ENCODE peak calls at places on chromosomes 6 and 20, in six cellular contexts. K, I, L, A, P and B are unnamed samples.
A peak's percentile ranks its signal among the peaks of the same experiment; 100 is the strongest.

GRCh38 chr20:35333606-35334005 is 41.4 kb upstream of the FAM83C start:
- DNase-seq in K (no peak), I (no peak), L (no peak), A (no peak), P (no peak), B (no peak)

GRCh38 chr6:144013486-144013909 is 5.4 kb upstream of the PLAGL1 start:
- DNase-seq in K (peak; percentile 81), I (peak; percentile 88), L (peak; percentile 83), A (peak; percentile 73), P (peak; percentile 52), B (peak; percentile 85)

GRCh38 chr6:18323935-18324707 is 59.8 kb upstream of the DEK start:
- DNase-seq in K (peak; percentile 54), I (no peak), L (peak; percentile 57), A (peak; percentile 37), P (peak; percentile 74), B (peak; percentile 81)

GRCh38 chr6:18501313-18502013 is 114.3 kb downstream of the RNF144B start:
- DNase-seq in K (no peak), I (peak; percentile 89), L (peak; percentile 55), A (peak; percentile 60), P (no peak), B (peak; percentile 20)

GRCh38 chr20:3614509-3614908 is 48.7 kb downstream of the GFRA4 start:
- DNase-seq in K (no peak), I (no peak), L (no peak), A (no peak), P (no peak), B (no peak)

GRCh38 chr20:1341561-1342265 is 12.8 kb upstream of the SDCBP2 start:
- DNase-seq in K (no peak), I (no peak), L (peak; percentile 75), A (peak; percentile 58), P (no peak), B (no peak)

GRCh38 chr6:63923139-63923739 is 287.6 kb downstream of the PHF3 start:
- DNase-seq in K (peak; percentile 52), I (no peak), L (peak; percentile 59), A (peak; percentile 24), P (peak; percentile 28), B (peak; percentile 64)

GRCh38 chr6:13261464-13261994 is 66.8 kb downstream of the TBC1D7 start:
- DNase-seq in K (no peak), I (no peak), L (no peak), A (peak; percentile 42), P (no peak), B (peak; percentile 95)

GRCh38 chr6:156809034-156809433 is 31.9 kb downstream of the ARID1B start:
- DNase-seq in K (no peak), I (no peak), L (peak; percentile 86), A (peak; percentile 64), P (no peak), B (peak; percentile 81)

GRCh38 chr6:1311400-1312192 is at the start of gene FOXQ1:
- DNase-seq in K (peak; percentile 95), I (peak; percentile 93), L (no peak), A (no peak), P (peak; percentile 85), B (no peak)